ENCODE peak calls at places on chromosome 1, in ten cellular contexts. U is A549, E is endodermal cell, B is GM12878, S is MM.1S, Q is astrocyte of the spinal cord, Z is OCI-LY7, N is suprapubic skin, D is body of pancreas, K is left ventricle myocardium inferior. L is an unnamed sample.

GRCh38 chr1:56968878-56969495 is 3.2 kb upstream of the C8B start:
- DNase-seq in U (no peak), E (no peak), B (no peak), S (no peak), Q (no peak), Z (no peak), N (no peak), D (no peak), K (no peak), L (no peak)

GRCh38 chr1:222769968-222770620 is 33.1 kb downstream of the FAM177B start:
- DNase-seq in U (no peak), E (no peak), B (no peak), S (no peak), Q (no peak), Z (no peak), N (no peak), D (no peak), K (no peak), L (no peak)

GRCh38 chr1:26044971-26045711 is 777 bp downstream of the SLC30A2 start:
- DNase-seq in U (no peak), E (peak; percentile 60), B (no peak), S (no peak), Q (no peak), Z (no peak), N (no peak), D (peak; percentile 86), K (peak; percentile 39), L (no peak)

GRCh38 chr1:94122201-94122970 is 1.4 kb upstream of the ABCA4 start:
- DNase-seq in U (no peak), E (peak; percentile 19), B (no peak), S (no peak), Q (peak; percentile 69), Z (no peak), N (no peak), D (no peak), K (no peak), L (peak; percentile 27)

GRCh38 chr1:30526652-30527345 is 196.6 kb downstream of the MATN1 start:
- DNase-seq in U (no peak), E (no peak), B (no peak), S (no peak), Q (no peak), Z (no peak), N (peak; percentile 57), D (no peak), K (no peak), L (no peak)

GRCh38 chr1:12249181-12249580 is 19.4 kb downstream of the VPS13D start:
- DNase-seq in U (no peak), E (no peak), B (no peak), S (no peak), Q (no peak), Z (no peak), N (no peak), D (no peak), K (no peak), L (peak; percentile 63)

GRCh38 chr1:22745675-22746585 is 35.3 kb downstream of the EPHB2 start:
- DNase-seq in U (peak; percentile 66), E (no peak), B (no peak), S (no peak), Q (peak; percentile 76), Z (no peak), N (no peak), D (no peak), K (no peak), L (peak; percentile 64)

GRCh38 chr1:95733671-95734070 is 499.7 kb downstream of the RWDD3 start:
- DNase-seq in U (no peak), E (no peak), B (no peak), S (no peak), Q (no peak), Z (no peak), N (no peak), D (no peak), K (no peak), L (no peak)

GRCh38 chr1:35031103-35031452 is 667 bp downstream of the ZMYM6 start:
- DNase-seq in U (peak; percentile 10), E (peak; percentile 67), B (no peak), S (peak; percentile 51), Q (peak; percentile 57), Z (peak; percentile 45), N (no peak), D (peak; percentile 26), K (no peak), L (peak; percentile 49)

GRCh38 chr1:243325305-243325890 is 69.6 kb downstream of the SDCCAG8 start:
- DNase-seq in U (peak; percentile 34), E (no peak), B (no peak), S (peak; percentile 56), Q (peak; percentile 71), Z (peak; percentile 59), N (no peak), D (no peak), K (no peak), L (peak; percentile 75)

GRCh38 chr1:14626869-14627607 is 28.6 kb downstream of the KAZN start:
- DNase-seq in U (no peak), E (peak; percentile 71), B (no peak), S (no peak), Q (no peak), Z (no peak), N (peak; percentile 68), D (peak; percentile 12), K (peak; percentile 57), L (no peak)

GRCh38 chr1:161702250-161702649 is 4.8 kb upstream of the FCRLA start:
- DNase-seq in U (peak; percentile 15), E (no peak), B (no peak), S (no peak), Q (no peak), Z (no peak), N (no peak), D (no peak), K (no peak), L (no peak)

GRCh38 chr1:213683529-213683928 is 304.2 kb upstream of the PROX1 start:
- DNase-seq in U (no peak), E (no peak), B (no peak), S (no peak), Q (no peak), Z (no peak), N (no peak), D (no peak), K (no peak), L (no peak)

GRCh38 chr1:240337795-240338194 is 246.1 kb downstream of the FMN2 start:
- DNase-seq in U (no peak), E (no peak), B (no peak), S (no peak), Q (peak; percentile 79), Z (no peak), N (no peak), D (no peak), K (no peak), L (peak; percentile 98)

GRCh38 chr1:96845464-96845863 is 123.9 kb downstream of the PTBP2 start:
- DNase-seq in U (peak; percentile 7), E (peak; percentile 85), B (no peak), S (no peak), Q (no peak), Z (peak; percentile 54), N (no peak), D (peak; percentile 52), K (no peak), L (no peak)

GRCh38 chr1:165050246-165050645 is 306.3 kb downstream of the LMX1A start:
- DNase-seq in U (no peak), E (no peak), B (no peak), S (no peak), Q (no peak), Z (no peak), N (no peak), D (no peak), K (no peak), L (no peak)

GRCh38 chr1:222877854-222878253 is 63.0 kb downstream of the DISP1 start:
- DNase-seq in U (no peak), E (no peak), B (no peak), S (no peak), Q (no peak), Z (no peak), N (no peak), D (no peak), K (no peak), L (no peak)

GRCh38 chr1:229221106-229222019 is 49.5 kb upstream of the RAB4A start:
- DNase-seq in U (peak; percentile 53), E (no peak), B (no peak), S (no peak), Q (peak; percentile 58), Z (no peak), N (no peak), D (peak; percentile 75), K (no peak), L (no peak)

GRCh38 chr1:19014765-19015164 is 58.3 kb upstream of the IFFO2 start:
- DNase-seq in U (no peak), E (no peak), B (no peak), S (no peak), Q (no peak), Z (no peak), N (no peak), D (no peak), K (no peak), L (no peak)

GRCh38 chr1:150257624-150258274 is at the start of gene CA14:
- DNase-seq in U (no peak), E (peak; percentile 84), B (no peak), S (no peak), Q (no peak), Z (no peak), N (no peak), D (no peak), K (peak; percentile 36), L (no peak)

GRCh38 chr1:17588048-17588781 is 48.7 kb downstream of the ARHGEF10L start:
- DNase-seq in U (no peak), E (peak; percentile 88), B (no peak), S (no peak), Q (peak; percentile 72), Z (no peak), N (no peak), D (peak; percentile 81), K (peak; percentile 80), L (peak; percentile 88)

GRCh38 chr1:185348296-185348695 is 31.3 kb upstream of the IVNS1ABP start:
- DNase-seq in U (no peak), E (no peak), B (no peak), S (no peak), Q (no peak), Z (no peak), N (no peak), D (no peak), K (no peak), L (no peak)
- H3K4me3 ChIP-seq in U (no peak overlapping the region), E (no peak overlapping the region), B (no peak overlapping the region), S (no peak overlapping the region), Q (no peak overlapping the region), Z (no peak overlapping the region), N (no peak overlapping the region), D (no peak overlapping the region), K (no peak overlapping the region), L (no peak overlapping the region)

GRCh38 chr1:181318022-181318857 is 165.1 kb upstream of the CACNA1E start:
- DNase-seq in U (no peak), E (peak; percentile 78), B (no peak), S (no peak), Q (no peak), Z (no peak), N (no peak), D (no peak), K (no peak), L (no peak)
- TF ChIP-seq CTCF in U (no peak), E (peak; percentile 55), B (no peak), S (no peak), Q (no peak), Z (no peak), N (no peak), D (no peak), K (no peak), L (no peak)

GRCh38 chr1:91736146-91736998 is 149.6 kb downstream of the TGFBR3 start:
- DNase-seq in U (no peak), E (no peak), B (no peak), S (no peak), Q (peak; percentile 46), Z (no peak), N (no peak), D (no peak), K (no peak), L (peak; percentile 63)
- H3K4me3 ChIP-seq in U (no peak overlapping the region), E (no peak overlapping the region), B (no peak overlapping the region), S (no peak overlapping the region), Q (no peak overlapping the region), Z (no peak overlapping the region), N (no peak overlapping the region), D (no peak overlapping the region), K (no peak overlapping the region), L (peak overlapping the region; percentile 21)

GRCh38 chr1:180775801-180776200 is 136.9 kb upstream of the KIAA1614 start:
- DNase-seq in U (no peak), E (no peak), B (no peak), S (no peak), Q (no peak), Z (no peak), N (no peak), D (no peak), K (no peak), L (no peak)
- TF ChIP-seq CTCF in U (no peak), E (no peak), B (no peak), S (no peak), Q (no peak), Z (no peak), N (no peak), D (no peak), K (no peak), L (no peak)